ENCODE peak calls at places on chromosomes 2 and 18, in six cellular contexts. One of them, this sample, is unnamed.
A peak's percentile ranks its signal among the peaks of the same experiment; 100 is the strongest.

GRCh38 chr2:241443486-241444223 is 64.7 kb downstream of the STK25 start:
- DNase-seq in upper lobe of right lung: no peak
- DNase-seq in GM12864: peak; percentile 75
- DNase-seq in kidney tubule cell: peak; percentile 82
- DNase-seq in naive B cell: peak; percentile 68
- DNase-seq in HEK293T: no peak
- DNase-seq in this sample: peak; percentile 62

GRCh38 chr2:69056071-69056470 is 43.1 kb downstream of the ANTXR1 start:
- DNase-seq in GM12864: no peak
- DNase-seq in HEK293T: no peak
- DNase-seq in naive B cell: no peak
- DNase-seq in kidney tubule cell: no peak
- DNase-seq in upper lobe of right lung: no peak
- DNase-seq in this sample: peak; percentile 61

GRCh38 chr2:43223412-43224040 is 2.9 kb downstream of the ZFP36L2 start:
- DNase-seq in upper lobe of right lung: no peak
- DNase-seq in kidney tubule cell: peak; percentile 26
- DNase-seq in GM12864: no peak
- DNase-seq in naive B cell: no peak
- DNase-seq in HEK293T: no peak
- DNase-seq in this sample: peak; percentile 12

GRCh38 chr2:237896941-237897340 is 37.5 kb downstream of the RAMP1 start:
- DNase-seq in naive B cell: no peak
- DNase-seq in HEK293T: no peak
- DNase-seq in upper lobe of right lung: no peak
- DNase-seq in GM12864: no peak
- DNase-seq in kidney tubule cell: no peak
- DNase-seq in this sample: no peak

GRCh38 chr2:168639501-168639900 is 162.9 kb upstream of the NOSTRIN start:
- DNase-seq in HEK293T: no peak
- DNase-seq in GM12864: no peak
- DNase-seq in naive B cell: no peak
- DNase-seq in upper lobe of right lung: no peak
- DNase-seq in kidney tubule cell: peak; percentile 40
- DNase-seq in this sample: peak; percentile 44

GRCh38 chr2:24917086-24917485 is 3.0 kb downstream of the ADCY3 start:
- DNase-seq in naive B cell: no peak
- DNase-seq in HEK293T: no peak
- DNase-seq in kidney tubule cell: no peak
- DNase-seq in GM12864: no peak
- DNase-seq in upper lobe of right lung: no peak
- DNase-seq in this sample: no peak

GRCh38 chr2:174166261-174166660 is 82.1 kb downstream of the OLA1 start:
- DNase-seq in GM12864: no peak
- DNase-seq in naive B cell: no peak
- DNase-seq in HEK293T: no peak
- DNase-seq in upper lobe of right lung: no peak
- DNase-seq in kidney tubule cell: peak; percentile 14
- DNase-seq in this sample: peak; percentile 30

GRCh38 chr2:109660046-109660860 is 46.1 kb downstream of the SOWAHC start:
- DNase-seq in kidney tubule cell: no peak
- DNase-seq in upper lobe of right lung: no peak
- DNase-seq in GM12864: no peak
- DNase-seq in HEK293T: no peak
- DNase-seq in naive B cell: no peak
- DNase-seq in this sample: peak; percentile 33

GRCh38 chr2:238713234-238713832 is 134.6 kb upstream of the TWIST2 start:
- DNase-seq in naive B cell: no peak
- DNase-seq in HEK293T: no peak
- DNase-seq in upper lobe of right lung: no peak
- DNase-seq in kidney tubule cell: no peak
- DNase-seq in GM12864: no peak
- DNase-seq in this sample: no peak

GRCh38 chr18:73594749-73595148 is 552.9 kb downstream of the FBXO15 start:
- DNase-seq in kidney tubule cell: peak; percentile 57
- DNase-seq in upper lobe of right lung: no peak
- DNase-seq in HEK293T: no peak
- DNase-seq in GM12864: no peak
- DNase-seq in naive B cell: no peak
- DNase-seq in this sample: no peak

GRCh38 chr2:189534854-189535253 is 45.7 kb downstream of the SLC40A1 start:
- DNase-seq in GM12864: no peak
- DNase-seq in HEK293T: no peak
- DNase-seq in kidney tubule cell: peak; percentile 75
- DNase-seq in upper lobe of right lung: no peak
- DNase-seq in naive B cell: no peak
- DNase-seq in this sample: peak; percentile 78

GRCh38 chr18:34385306-34385705 is 160.6 kb upstream of the NOL4 start:
- DNase-seq in naive B cell: no peak
- DNase-seq in kidney tubule cell: no peak
- DNase-seq in upper lobe of right lung: no peak
- DNase-seq in HEK293T: no peak
- DNase-seq in GM12864: no peak
- DNase-seq in this sample: no peak

GRCh38 chr2:23673830-23674679 is 252.9 kb downstream of the ATAD2B start:
- DNase-seq in GM12864: no peak
- DNase-seq in kidney tubule cell: peak; percentile 26
- DNase-seq in upper lobe of right lung: no peak
- DNase-seq in HEK293T: peak; percentile 13
- DNase-seq in naive B cell: no peak
- DNase-seq in this sample: no peak

GRCh38 chr18:48230459-48231113 is 178.6 kb downstream of the ZBTB7C start:
- DNase-seq in naive B cell: no peak
- DNase-seq in kidney tubule cell: peak; percentile 64
- DNase-seq in upper lobe of right lung: peak; percentile 82
- DNase-seq in HEK293T: peak; percentile 56
- DNase-seq in GM12864: no peak
- DNase-seq in this sample: peak; percentile 61

GRCh38 chr2:237223208-237223861 is 137.6 kb downstream of the COPS8 start:
- DNase-seq in naive B cell: no peak
- DNase-seq in GM12864: no peak
- DNase-seq in kidney tubule cell: peak; percentile 94
- DNase-seq in upper lobe of right lung: no peak
- DNase-seq in HEK293T: no peak
- DNase-seq in this sample: peak; percentile 76

This sample was measured in bronchial epithelial cell.